ENCODE peak calls at places on chromosome 3, in ten cellular contexts. N is Panc1; U is AG08396; I is A549; F is substantia nigra; M is left cardiac atrium; D is fibroblast of the conjunctiva; K is activated CD4-positive, alpha-beta T cell treated with anti-CD3 and anti-CD28 coated beads, Interleukin-2, amount 50 U/mL, for 1 hour; G is stimulated activated effector memory CD8-positive, alpha-beta T cell treated with anti-CD3 and anti-CD28 coated beads, Interleukin-12 subunit alpha, Interleukin-12 subunit beta, amount 100 ng/mL, for 72 hours; X is HuH-7. R is an unnamed sample.

GRCh38 chr3:157807286-157807685 is 298.9 kb downstream of the SHOX2 start:
- DNase-seq in G (no peak), M (no peak), N (no peak), F (no peak), X (no peak), U (no peak), K (no peak), I (no peak), D (no peak), R (no peak)

GRCh38 chr3:197003461-197004385 is 25.9 kb downstream of the MELTF start:
- DNase-seq in D (no peak), N (no peak), M (peak; percentile 25), F (no peak), K (peak; percentile 17), U (no peak), I (no peak), G (peak; percentile 65), X (peak; percentile 67), R (no peak)

GRCh38 chr3:111862415-111862814 is 3.4 kb downstream of the PHLDB2 start:
- DNase-seq in M (no peak), N (no peak), U (no peak), I (no peak), F (no peak), D (no peak), G (no peak), X (no peak), K (no peak), R (no peak)

GRCh38 chr3:33417051-33417673 is 23.0 kb downstream of the UBP1 start:
- DNase-seq in U (no peak), D (no peak), I (no peak), N (no peak), K (no peak), M (no peak), F (no peak), G (no peak), X (no peak), R (no peak)

GRCh38 chr3:128334086-128334650 is 132.5 kb downstream of the DNAJB8 start:
- DNase-seq in U (no peak), D (no peak), N (no peak), M (no peak), G (no peak), I (no peak), F (no peak), K (no peak), X (no peak), R (no peak)

GRCh38 chr3:80770106-80771079 is 991.1 kb downstream of the GBE1 start:
- DNase-seq in M (peak; percentile 18), G (no peak), X (peak; percentile 6), D (peak; percentile 23), F (no peak), N (no peak), I (no peak), U (no peak), K (no peak), R (no peak)

GRCh38 chr3:183455064-183455463 is 26.6 kb upstream of the MCF2L2 start:
- DNase-seq in M (no peak), K (no peak), D (no peak), G (no peak), U (no peak), N (peak; percentile 53), X (no peak), I (peak; percentile 23), F (peak; percentile 21), R (peak; percentile 92)

GRCh38 chr3:127443581-127444375 is 146.8 kb downstream of the TPRA1 start:
- DNase-seq in K (no peak), X (no peak), I (no peak), N (no peak), D (no peak), F (no peak), M (peak; percentile 11), U (no peak), G (no peak), R (no peak)

GRCh38 chr3:195768831-195769303 is 42.9 kb downstream of the MUC4 start:
- DNase-seq in K (no peak), F (no peak), X (no peak), I (no peak), G (no peak), N (no peak), U (no peak), M (no peak), D (no peak), R (no peak)

GRCh38 chr3:36868614-36869436 is 76.0 kb downstream of the TRANK1 start:
- DNase-seq in F (no peak), D (peak; percentile 57), M (peak; percentile 42), K (peak; percentile 41), X (peak; percentile 55), N (peak; percentile 48), U (peak; percentile 62), G (peak; percentile 68), I (peak; percentile 69), R (peak; percentile 60)

R was measured in globus pallidus.